ENCODE peak calls at places on chromosomes 13 and 19, in ten cellular contexts. Q is left ventricle myocardium inferior, K is foreskin fibroblast, D is neural progenitor cell, G is IMR-90, C is fibroblast of the aortic adventitia, S is pancreas, X is MM.1S, R is heart right ventricle, A is fibroblast of mammary gland. U is an unnamed sample.
A peak's percentile ranks its signal among the peaks of the same experiment; 100 is the strongest.

GRCh38 chr13:48006396-48006795 is 5.3 kb upstream of the SUCLA2 start:
- DNase-seq in Q (no peak), K (no peak), D (no peak), G (no peak), C (no peak), S (no peak), X (no peak), R (no peak), A (peak; percentile 31), U (no peak)

GRCh38 chr13:53781941-53782340 is 753.3 kb downstream of the OLFM4 start:
- DNase-seq in Q (no peak), K (no peak), D (peak; percentile 46), G (no peak), C (no peak), S (no peak), X (no peak), R (no peak), A (no peak), U (no peak)

GRCh38 chr19:45136507-45137178 is 24.1 kb downstream of the NKPD1 start:
- DNase-seq in Q (no peak), K (no peak), D (peak; percentile 20), G (no peak), C (no peak), S (no peak), X (peak; percentile 56), R (no peak), A (no peak), U (peak; percentile 72)

GRCh38 chr13:46097015-46097414 is 7.8 kb downstream of the CPB2 start:
- DNase-seq in Q (no peak), K (no peak), D (no peak), G (no peak), C (no peak), S (no peak), X (no peak), R (no peak), A (peak; percentile 2), U (no peak)

GRCh38 chr13:106369091-106369490 is 166.4 kb downstream of the EFNB2 start:
- DNase-seq in Q (no peak), K (no peak), D (peak; percentile 74), G (no peak), C (no peak), S (no peak), X (no peak), R (no peak), A (no peak), U (no peak)

GRCh38 chr19:3034845-3035541 is 5.9 kb upstream of the TLE2 start:
- DNase-seq in Q (no peak), K (no peak), D (peak; percentile 62), G (peak; percentile 35), C (peak; percentile 55), S (no peak), X (no peak), R (peak; percentile 40), A (peak; percentile 41), U (peak; percentile 65)

GRCh38 chr19:58513694-58514563 is 2.1 kb upstream of the SLC27A5 start:
- DNase-seq in Q (peak; percentile 88), K (peak; percentile 79), D (peak; percentile 96), G (peak; percentile 68), C (peak; percentile 83), S (peak; percentile 98), X (no peak), R (peak; percentile 77), A (peak; percentile 85), U (peak; percentile 99)

GRCh38 chr13:51065372-51066090 is 45.5 kb downstream of the C13orf42 start:
- DNase-seq in Q (no peak), K (no peak), D (no peak), G (no peak), C (no peak), S (no peak), X (no peak), R (no peak), A (no peak), U (no peak)

GRCh38 chr19:54209058-54209747 is 8.5 kb downstream of the RPS9 start:
- DNase-seq in Q (no peak), K (no peak), D (no peak), G (no peak), C (no peak), S (no peak), X (no peak), R (no peak), A (no peak), U (peak; percentile 59)

GRCh38 chr19:40633207-40633606 is 32.0 kb downstream of the LTBP4 start:
- DNase-seq in Q (no peak), K (peak; percentile 66), D (no peak), G (peak; percentile 85), C (peak; percentile 26), S (no peak), X (no peak), R (no peak), A (peak; percentile 59), U (no peak)

GRCh38 chr19:39765091-39766076 is 13.3 kb upstream of the LEUTX start:
- DNase-seq in Q (no peak), K (peak; percentile 16), D (peak; percentile 83), G (peak; percentile 41), C (peak; percentile 61), S (peak; percentile 61), X (peak; percentile 31), R (peak; percentile 22), A (peak; percentile 56), U (peak; percentile 49)

GRCh38 chr13:94520001-94520400 is 40.5 kb upstream of the DCT start:
- DNase-seq in Q (no peak), K (no peak), D (no peak), G (no peak), C (no peak), S (no peak), X (no peak), R (no peak), A (no peak), U (no peak)

GRCh38 chr19:17511724-17512573 is 500 bp downstream of the PGLS start:
- DNase-seq in Q (peak; percentile 89), K (peak; percentile 83), D (peak; percentile 88), G (peak; percentile 75), C (peak; percentile 82), S (peak; percentile 90), X (peak; percentile 56), R (peak; percentile 93), A (peak; percentile 82), U (peak; percentile 96)

GRCh38 chr19:48961051-48961649 is 4.0 kb upstream of the FTL start:
- DNase-seq in Q (no peak), K (no peak), D (no peak), G (no peak), C (no peak), S (no peak), X (no peak), R (no peak), A (peak; percentile 20), U (no peak)

GRCh38 chr19:48400018-48400742 is 6.7 kb downstream of the GRIN2D start:
- DNase-seq in Q (peak; percentile 53), K (peak; percentile 86), D (peak; percentile 75), G (peak; percentile 55), C (peak; percentile 86), S (no peak), X (no peak), R (peak; percentile 49), A (peak; percentile 91), U (no peak)

GRCh38 chr19:7497292-7497691 is 8.5 kb upstream of the PEX11G start:
- DNase-seq in Q (no peak), K (no peak), D (peak; percentile 72), G (no peak), C (no peak), S (no peak), X (peak; percentile 34), R (no peak), A (no peak), U (no peak)
- TF ChIP-seq CTCF in Q (peak; percentile 39), K (peak; percentile 45), D (peak; percentile 55), G (peak; percentile 34), C (peak; percentile 65), S (no peak), X (peak; percentile 49), R (peak; percentile 10), A (peak; percentile 35), U (peak; percentile 47)

GRCh38 chr13:20058476-20058875 is 99.9 kb downstream of the ZMYM2 start:
- DNase-seq in Q (no peak), K (no peak), D (no peak), G (no peak), C (no peak), S (no peak), X (no peak), R (no peak), A (no peak), U (no peak)
- H3K4me3 ChIP-seq in Q (no peak overlapping the region), K (no peak overlapping the region), D (no peak overlapping the region), G (no peak overlapping the region), C (no peak overlapping the region), S (no peak overlapping the region), X (no peak overlapping the region), R (no peak overlapping the region), A (no peak overlapping the region), U (no peak overlapping the region)

GRCh38 chr19:28556371-28556770 is 656.6 kb downstream of the UQCRFS1 start:
- DNase-seq in Q (no peak), K (no peak), D (no peak), G (no peak), C (no peak), S (no peak), X (no peak), R (no peak), A (no peak), U (no peak)

GRCh38 chr19:28553764-28554163 is 659.2 kb downstream of the UQCRFS1 start:
- DNase-seq in Q (no peak), K (no peak), D (no peak), G (no peak), C (no peak), S (no peak), X (no peak), R (no peak), A (no peak), U (no peak)

GRCh38 chr19:28553005-28553404 is 659.9 kb downstream of the UQCRFS1 start:
- DNase-seq in Q (no peak), K (no peak), D (no peak), G (no peak), C (no peak), S (no peak), X (no peak), R (no peak), A (no peak), U (no peak)

GRCh38 chr19:28554321-28555091 is 658.4 kb downstream of the UQCRFS1 start:
- DNase-seq in Q (no peak), K (no peak), D (no peak), G (no peak), C (no peak), S (no peak), X (no peak), R (no peak), A (no peak), U (no peak)

DNA sequence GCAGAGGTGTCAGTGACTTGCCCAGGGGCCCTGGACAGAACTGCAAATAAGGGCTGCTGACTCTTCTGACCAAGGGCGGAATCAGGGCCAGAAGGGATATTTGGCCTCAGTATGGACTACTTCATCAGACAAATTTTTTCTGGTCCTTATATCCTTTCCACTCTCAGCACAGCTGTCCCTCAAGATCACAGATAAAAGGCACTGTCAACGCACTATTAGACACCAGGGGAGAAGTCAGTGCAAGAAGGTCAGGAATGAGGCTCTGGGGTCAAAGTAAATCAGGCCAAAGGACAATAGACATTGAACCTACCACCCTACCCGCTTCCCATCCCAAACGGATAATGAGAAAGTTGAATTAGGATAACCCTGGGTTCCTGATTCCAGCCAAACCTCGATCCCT is 657.6 kb downstream of the UQCRFS1 start:
- DNase-seq in Q (no peak), K (no peak), D (no peak), G (no peak), C (no peak), S (no peak), X (no peak), R (no peak), A (no peak), U (no peak)
- TF ChIP-seq CTCF in Q (no peak), K (no peak), D (no peak), G (no peak), C (no peak), S (no peak), X (no peak), R (no peak), A (no peak), U (no peak)

GRCh38 chr13:28495586-28496564 is 947 bp upstream of the FLT1 start:
- DNase-seq in Q (no peak), K (no peak), D (no peak), G (no peak), C (no peak), S (no peak), X (no peak), R (no peak), A (no peak), U (no peak)
- H3K4me3 ChIP-seq in Q (peak overlapping the region; percentile 75), K (peak overlapping the region; percentile 69), D (peak overlapping the region; percentile 67), G (peak overlapping the region; percentile 94), C (no peak overlapping the region), S (no peak overlapping the region), X (no peak overlapping the region), R (peak overlapping the region; percentile 67), A (no peak overlapping the region), U (no peak overlapping the region)